ENCODE peak calls at places on chromosome 21, in nine cellular contexts. V, I, C, J, D, G, M, F and N are unnamed samples.
A peak's percentile ranks its signal among the peaks of the same experiment; 100 is the strongest.

GRCh38 chr21:10418649-10419048 is 102.7 kb upstream of the TPTE start:
- DNase-seq in V (no peak), I (no peak), C (no peak), J (no peak), D (no peak), G (no peak), M (no peak), F (no peak), N (no peak)

GRCh38 chr21:41622831-41623548 is 115.0 kb upstream of the TMPRSS2 start:
- DNase-seq in V (no peak), I (peak; percentile 32), C (no peak), J (no peak), D (no peak), G (no peak), M (peak; percentile 53), F (no peak), N (no peak)

GRCh38 chr21:45478115-45478801 is 64.0 kb downstream of the SLC19A1 start:
- DNase-seq in V (peak; percentile 75), I (peak; percentile 66), C (peak; percentile 73), J (peak; percentile 82), D (peak; percentile 71), G (peak; percentile 46), M (peak; percentile 49), F (peak; percentile 55), N (peak; percentile 75)

GRCh38 chr21:32022141-32022540 is 149.3 kb downstream of the HUNK start:
- DNase-seq in V (no peak), I (no peak), C (no peak), J (no peak), D (no peak), G (no peak), M (no peak), F (no peak), N (no peak)

GRCh38 chr21:44927587-44928461 is 7.1 kb upstream of the ITGB2 start:
- DNase-seq in V (no peak), I (peak; percentile 62), C (no peak), J (peak; percentile 81), D (no peak), G (peak; percentile 71), M (peak; percentile 56), F (no peak), N (peak; percentile 95)

GRCh38 chr21:46266946-46267345 is 18.5 kb downstream of the MCM3AP start:
- DNase-seq in V (no peak), I (no peak), C (no peak), J (no peak), D (no peak), G (no peak), M (no peak), F (no peak), N (no peak)

GRCh38 chr21:26587621-26588260 is 14.7 kb upstream of the CYYR1 start:
- DNase-seq in V (no peak), I (peak; percentile 41), C (no peak), J (no peak), D (no peak), G (peak; percentile 46), M (peak; percentile 44), F (no peak), N (no peak)

GRCh38 chr21:32182449-32182848 is 96.4 kb downstream of the MIS18A start:
- DNase-seq in V (no peak), I (no peak), C (no peak), J (no peak), D (no peak), G (no peak), M (no peak), F (no peak), N (no peak)

GRCh38 chr21:35953570-35953969 is 106.8 kb downstream of the SETD4 start:
- DNase-seq in V (no peak), I (peak; percentile 8), C (no peak), J (no peak), D (no peak), G (peak; percentile 52), M (no peak), F (peak; percentile 85), N (no peak)

GRCh38 chr21:34846601-34847112 is 177.9 kb downstream of the CLIC6 start:
- DNase-seq in V (no peak), I (peak; percentile 92), C (no peak), J (peak; percentile 70), D (no peak), G (peak; percentile 50), M (peak; percentile 89), F (no peak), N (no peak)

GRCh38 chr21:42672699-42673458 is 19.5 kb downstream of the PDE9A start:
- DNase-seq in V (no peak), I (peak; percentile 34), C (no peak), J (no peak), D (no peak), G (no peak), M (peak; percentile 29), F (peak; percentile 46), N (no peak)

GRCh38 chr21:29343517-29343916 is 44.8 kb downstream of the BACH1 start:
- DNase-seq in V (no peak), I (peak; percentile 84), C (no peak), J (no peak), D (no peak), G (no peak), M (peak; percentile 94), F (no peak), N (no peak)

GRCh38 chr21:27796106-27796505 is 829.2 kb upstream of the ADAMTS5 start:
- DNase-seq in V (no peak), I (peak; percentile 64), C (no peak), J (no peak), D (no peak), G (no peak), M (peak; percentile 68), F (no peak), N (no peak)

GRCh38 chr21:34029724-34030528 is 43.5 kb upstream of the MRPS6 start:
- DNase-seq in V (peak; percentile 38), I (peak; percentile 82), C (peak; percentile 48), J (no peak), D (peak; percentile 82), G (peak; percentile 84), M (peak; percentile 82), F (peak; percentile 62), N (peak; percentile 62)

GRCh38 chr21:42844411-42845113 is 34.8 kb downstream of the WDR4 start:
- DNase-seq in V (peak; percentile 13), I (peak; percentile 2), C (peak; percentile 27), J (peak; percentile 88), D (no peak), G (no peak), M (no peak), F (peak; percentile 23), N (no peak)

DNA sequence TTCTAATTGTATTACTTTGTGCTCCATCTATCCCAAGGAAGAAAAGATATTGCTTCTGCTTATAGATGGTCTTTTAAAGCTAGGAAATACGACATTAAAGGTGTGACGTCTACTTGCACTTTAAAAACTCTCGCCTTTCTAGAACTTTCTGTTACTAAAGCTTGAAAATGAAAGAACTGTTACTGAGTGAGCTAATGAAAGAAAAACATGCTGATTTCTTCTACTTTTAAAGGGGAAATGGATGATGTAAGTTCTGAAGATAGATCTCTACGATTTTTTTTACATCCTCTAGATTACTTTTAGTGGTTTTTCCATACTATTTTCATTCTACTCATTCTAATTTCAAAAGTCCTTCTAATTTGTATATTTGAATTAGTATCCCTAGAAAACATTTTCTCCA is 387.5 kb downstream of the USP25 start:
- DNase-seq in V (no peak), I (no peak), C (no peak), J (no peak), D (no peak), G (no peak), M (no peak), F (no peak), N (no peak)
- H3K4me3 ChIP-seq in V (peak overlapping the region; percentile 13), I (no peak overlapping the region), C (no peak overlapping the region), J (peak overlapping the region; percentile 1), D (no peak overlapping the region), G (no peak overlapping the region), M (no peak overlapping the region), F (no peak overlapping the region), N (no peak overlapping the region)

GRCh38 chr21:17793271-17793670 is 25.9 kb downstream of the C21orf91 start:
- DNase-seq in V (no peak), I (no peak), C (no peak), J (no peak), D (no peak), G (no peak), M (no peak), F (no peak), N (no peak)

GRCh38 chr21:17795084-17796036 is 23.8 kb downstream of the C21orf91 start:
- DNase-seq in V (no peak), I (no peak), C (no peak), J (no peak), D (no peak), G (no peak), M (no peak), F (no peak), N (no peak)

GRCh38 chr21:17796037-17796403 is 23.1 kb downstream of the C21orf91 start:
- DNase-seq in V (no peak), I (no peak), C (no peak), J (no peak), D (no peak), G (no peak), M (no peak), F (no peak), N (no peak)

GRCh38 chr21:17794631-17795030 is 24.5 kb downstream of the C21orf91 start:
- DNase-seq in V (no peak), I (no peak), C (no peak), J (no peak), D (no peak), G (no peak), M (no peak), F (no peak), N (no peak)

GRCh38 chr21:17793675-17794123 is 25.5 kb downstream of the C21orf91 start:
- DNase-seq in V (no peak), I (peak; percentile 60), C (no peak), J (no peak), D (peak; percentile 78), G (no peak), M (peak; percentile 70), F (no peak), N (no peak)
- H3K4me3 ChIP-seq in V (no peak overlapping the region), I (peak overlapping the region; percentile 6), C (peak overlapping the region; percentile 42), J (peak overlapping the region; percentile 47), D (peak overlapping the region; percentile 47), G (no peak overlapping the region), M (peak overlapping the region; percentile 13), F (no peak overlapping the region), N (peak overlapping the region; percentile 37)

GRCh38 chr21:17003763-17004373 is 509.0 kb upstream of the CXADR start:
- DNase-seq in V (no peak), I (peak; percentile 58), C (no peak), J (no peak), D (peak; percentile 58), G (no peak), M (peak; percentile 3), F (no peak), N (peak; percentile 72)
- H3K4me3 ChIP-seq in V (peak overlapping the region; percentile 19), I (peak overlapping the region; percentile 10), C (no peak overlapping the region), J (peak overlapping the region; percentile 17), D (peak overlapping the region; percentile 40), G (no peak overlapping the region), M (no peak overlapping the region), F (no peak overlapping the region), N (no peak overlapping the region)

GRCh38 chr21:38056481-38056880 is 140.2 kb upstream of the KCNJ6 start:
- DNase-seq in V (no peak), I (no peak), C (no peak), J (no peak), D (no peak), G (no peak), M (no peak), F (no peak), N (no peak)
- H3K4me3 ChIP-seq in V (no peak overlapping the region), I (no peak overlapping the region), C (no peak overlapping the region), J (no peak overlapping the region), D (no peak overlapping the region), G (no peak overlapping the region), M (no peak overlapping the region), F (no peak overlapping the region), N (no peak overlapping the region)